ENCODE peak calls at places on chromosome 9, in five cellular contexts. U, H, F, I and R are unnamed samples. For H3K36me3, the result is how much of the 10 kb centered on the place peaks cover.

GRCh38 chr9:110148384-110148783 is 59.6 kb downstream of the C9orf152 start:
- DNase-seq in U (no peak), H (peak), F (no peak), I (peak), R (peak)

GRCh38 chr9:88746029-88746743 is 211.2 kb downstream of the NXNL2 start:
- DNase-seq in U (peak), H (peak), F (no peak), I (no peak), R (no peak)

GRCh38 chr9:13186091-13186490 is 93.4 kb downstream of the MPDZ start:
- DNase-seq in U (no peak), H (no peak), F (no peak), I (no peak), R (no peak)

GRCh38 chr9:137031904-137032639 is at the start of gene FUT7:
- DNase-seq in U (no peak), H (no peak), F (no peak), I (peak), R (no peak)

GRCh38 chr9:137731947-137732813 is 113.4 kb downstream of the EHMT1 start:
- DNase-seq in U (no peak), H (no peak), F (no peak), I (no peak), R (no peak)

GRCh38 chr9:98974994-98975712 is 31.4 kb downstream of the COL15A1 start:
- DNase-seq in U (peak), H (peak), F (peak), I (peak), R (peak)

GRCh38 chr9:117258201-117258866 is 156.5 kb downstream of the ASTN2 start:
- DNase-seq in U (no peak), H (no peak), F (no peak), I (no peak), R (no peak)

GRCh38 chr9:68427216-68427994 is 71.0 kb downstream of the PGM5 start:
- DNase-seq in U (no peak), H (no peak), F (no peak), I (no peak), R (no peak)

GRCh38 chr9:109010676-109011655 is 2.3 kb downstream of the CTNNAL1 start:
- DNase-seq in U (no peak), H (peak), F (peak), I (peak), R (peak)

GRCh38 chr9:90999425-91000397 is 198.1 kb downstream of the SYK start:
- DNase-seq in U (no peak), H (no peak), F (no peak), I (no peak), R (peak)

GRCh38 chr9:108994695-108995094 is 18.6 kb downstream of the CTNNAL1 start:
- DNase-seq in U (no peak), H (no peak), F (no peak), I (peak), R (no peak)

GRCh38 chr9:38087934-38088925 is 19.2 kb upstream of the SHB start:
- DNase-seq in U (peak), H (peak), F (peak), I (peak), R (peak)

GRCh38 chr9:13378171-13378570 is 98.7 kb upstream of the MPDZ start:
- DNase-seq in U (no peak), H (peak), F (no peak), I (no peak), R (no peak)

GRCh38 chr9:71884005-71884404 is 27.0 kb downstream of the ABHD17B start:
- DNase-seq in U (no peak), H (no peak), F (no peak), I (no peak), R (no peak)

GRCh38 chr9:85569988-85570387 is 171.8 kb downstream of the AGTPBP1 start:
- DNase-seq in U (no peak), H (peak), F (peak), I (no peak), R (peak)

GRCh38 chr9:81633952-81634421 is 55.4 kb downstream of the TLE1 start:
- DNase-seq in U (no peak), H (no peak), F (no peak), I (no peak), R (no peak)

GRCh38 chr9:114285166-114285867 is 37.6 kb upstream of the ORM1 start:
- DNase-seq in U (peak), H (peak), F (no peak), I (no peak), R (no peak)

GRCh38 chr9:93097496-93098205 is 1.6 kb downstream of the CARD19 start:
- DNase-seq in U (no peak), H (peak), F (no peak), I (no peak), R (no peak)

GRCh38 chr9:132485454-132485853 is 75.4 kb downstream of the CFAP77 start:
- DNase-seq in U (no peak), H (no peak), F (no peak), I (no peak), R (no peak)

GRCh38 chr9:134028575-134029247 is 3.4 kb downstream of the BRD3OS start:
- DNase-seq in U (no peak), H (no peak), F (no peak), I (no peak), R (no peak)

GRCh38 chr9:110317921-110318320 is 19.7 kb downstream of the TXNDC8 start:
- DNase-seq in U (no peak), H (no peak), F (no peak), I (no peak), R (no peak)

GRCh38 chr9:137715321-137715720 is 96.5 kb downstream of the EHMT1 start:
- DNase-seq in U (no peak), H (no peak), F (no peak), I (no peak), R (no peak)

GRCh38 chr9:3240651-3241268 is 285.0 kb downstream of the RFX3 start:
- DNase-seq in U (peak), H (peak), F (peak), I (peak), R (peak)

GRCh38 chr9:108234811-108235210 is 621.0 kb downstream of the ACTL7B start:
- DNase-seq in U (no peak), H (peak), F (no peak), I (no peak), R (no peak)

GRCh38 chr9:89778100-89779085 is 173.6 kb downstream of the GADD45G start:
- DNase-seq in U (no peak), H (no peak), F (no peak), I (no peak), R (no peak)

GRCh38 chr9:101119206-101119819 is 90.8 kb downstream of the PLPPR1 start:
- DNase-seq in U (no peak), H (no peak), F (peak), I (peak), R (peak)

GRCh38 chr9:6330958-6331634 is 2.9 kb downstream of the TPD52L3 start:
- DNase-seq in U (no peak), H (peak), F (no peak), I (no peak), R (no peak)

GRCh38 chr9:119707228-119707627 is 338.0 kb upstream of the BRINP1 start:
- DNase-seq in U (no peak), H (no peak), F (no peak), I (no peak), R (no peak)

GRCh38 chr9:109441296-109441695 is 56.8 kb downstream of the PTPN3 start:
- DNase-seq in U (no peak), H (peak), F (no peak), I (no peak), R (no peak)

GRCh38 chr9:125536184-125537152 is 170.5 kb downstream of the MAPKAP1 start:
- DNase-seq in U (no peak), H (peak), F (no peak), I (no peak), R (peak)

GRCh38 chr9:94782367-94783120 is 56.0 kb downstream of the AOPEP start:
- DNase-seq in U (no peak), H (no peak), F (no peak), I (no peak), R (no peak)

GRCh38 chr9:30943446-30944232 is 1440.8 kb upstream of the ACO1 start:
- DNase-seq in U (no peak), H (no peak), F (no peak), I (no peak), R (no peak)

GRCh38 chr9:38639577-38639940 is 19.2 kb upstream of the ANKRD18A start:
- DNase-seq in U (no peak), H (no peak), F (no peak), I (no peak), R (no peak)

GRCh38 chr9:87722393-87722792 is 3.5 kb upstream of the CTSL start:
- DNase-seq in U (no peak), H (no peak), F (no peak), I (no peak), R (no peak)
- H3K4me3 ChIP-seq in U (no peak), H (no peak), F (no peak), I (no peak), R (no peak)

GRCh38 chr9:97658707-97659106 is 25.1 kb downstream of the NCBP1 start:
- DNase-seq in U (no peak), H (no peak), F (no peak), I (no peak), R (no peak)

GRCh38 chr9:97665742-97666141 is 31.4 kb downstream of the XPA start:
- DNase-seq in U (no peak), H (no peak), F (no peak), I (no peak), R (no peak)

GRCh38 chr9:97660345-97660744 is 26.7 kb downstream of the NCBP1 start:
- DNase-seq in U (no peak), H (no peak), F (no peak), I (no peak), R (no peak)

DNA sequence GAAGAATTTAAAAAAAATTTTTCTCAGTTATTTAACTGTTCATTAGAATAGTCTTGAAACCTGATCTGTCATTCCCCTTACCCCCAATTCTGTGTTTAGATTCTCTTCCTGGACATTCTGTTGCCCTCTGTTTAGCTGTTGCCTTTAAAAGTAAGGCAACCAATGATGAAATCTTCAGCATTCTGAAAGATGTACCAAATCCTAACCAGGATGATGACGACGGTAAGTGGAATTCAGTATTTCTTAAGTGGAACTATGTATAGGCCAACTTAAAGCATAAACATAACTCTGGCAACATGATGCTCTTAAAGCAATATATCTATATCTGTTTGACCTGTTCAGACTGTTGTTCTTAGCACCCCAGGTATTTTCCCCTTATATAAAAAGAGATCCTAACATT is 27.2 kb downstream of the NCBP1 start:
- DNase-seq in U (no peak), H (peak), F (no peak), I (no peak), R (no peak)
- H3K36me3 ChIP-seq in U (under half), H (half or more), F (half or more), I (half or more), R (half or more)

GRCh38 chr9:113154471-113154870 is 3.7 kb downstream of the SLC31A2 start:
- DNase-seq in U (no peak), H (peak), F (no peak), I (no peak), R (peak)

GRCh38 chr9:113154936-113155335 is 4.1 kb downstream of the SLC31A2 start:
- DNase-seq in U (no peak), H (peak), F (no peak), I (no peak), R (no peak)

GRCh38 chr9:113158446-113158845 is 7.6 kb downstream of the SLC31A2 start:
- DNase-seq in U (no peak), H (no peak), F (no peak), I (no peak), R (no peak)

GRCh38 chr9:113156880-113157279 is 6.1 kb downstream of the SLC31A2 start:
- DNase-seq in U (no peak), H (no peak), F (no peak), I (peak), R (no peak)

DNA sequence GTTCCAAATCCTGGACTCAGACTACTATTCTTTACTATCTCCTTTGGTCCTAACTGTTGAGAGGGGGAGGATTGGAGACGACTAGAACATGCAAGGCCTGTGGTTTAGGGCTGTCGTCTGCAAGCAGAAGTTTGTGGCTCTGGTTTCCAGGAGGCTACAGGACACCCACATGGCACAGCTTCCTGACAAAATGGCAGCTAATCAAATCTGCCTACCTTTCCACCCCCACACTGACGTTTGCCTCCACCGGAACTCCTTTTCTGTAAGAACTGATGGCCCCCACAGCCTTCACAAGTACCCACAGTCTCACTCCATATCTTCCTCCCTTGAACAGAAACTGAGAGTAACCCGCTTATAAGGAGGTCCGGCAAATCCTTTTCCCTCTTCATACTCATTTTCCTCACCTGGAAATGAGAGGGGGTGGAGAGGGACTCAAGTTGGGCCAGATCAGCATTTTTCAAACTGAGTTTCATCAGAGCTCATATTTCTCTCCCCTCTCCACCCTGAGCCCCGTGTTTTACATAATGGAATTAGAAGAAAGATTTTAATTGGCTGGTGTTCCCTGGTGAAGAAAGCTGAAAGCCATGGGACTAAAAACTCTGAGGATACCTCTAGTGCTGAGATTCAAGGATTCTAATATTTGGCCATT is 5.2 kb downstream of the SLC31A2 start:
- DNase-seq in U (no peak), H (no peak), F (no peak), I (no peak), R (no peak)
- H3K27ac ChIP-seq in U (no peak), H (no peak), F (no peak), I (no peak), R (peak)

GRCh38 chr9:36193049-36193448 is 2.3 kb downstream of the CLTA start:
- DNase-seq in U (no peak), H (peak), F (no peak), I (no peak), R (no peak)
- H3K4me3 ChIP-seq in U (no peak), H (peak), F (no peak), I (peak), R (peak)

GRCh38 chr9:2117527-2117926 is 102.4 kb downstream of the SMARCA2 start:
- DNase-seq in U (no peak), H (no peak), F (no peak), I (no peak), R (no peak)
- H3K36me3 ChIP-seq in U (under half), H (half or more), F (under half), I (half or more), R (under half)

GRCh38 chr9:123033864-123034598 is 564 bp downstream of the GPR21 start:
- DNase-seq in U (no peak), H (no peak), F (no peak), I (no peak), R (no peak)

GRCh38 chr9:123034881-123035465 is 1.5 kb downstream of the GPR21 start:
- DNase-seq in U (no peak), H (no peak), F (no peak), I (no peak), R (no peak)

GRCh38 chr9:123031963-123032362 is 1.5 kb upstream of the GPR21 start:
- DNase-seq in U (no peak), H (no peak), F (no peak), I (no peak), R (no peak)

GRCh38 chr9:123036886-123037540 is 3.5 kb downstream of the GPR21 start:
- DNase-seq in U (no peak), H (peak), F (no peak), I (no peak), R (no peak)

GRCh38 chr9:123033352-123033751 is at the start of gene GPR21:
- DNase-seq in U (no peak), H (no peak), F (no peak), I (no peak), R (no peak)
- H3K27ac ChIP-seq in U (peak), H (no peak), F (no peak), I (no peak), R (no peak)

DNA sequence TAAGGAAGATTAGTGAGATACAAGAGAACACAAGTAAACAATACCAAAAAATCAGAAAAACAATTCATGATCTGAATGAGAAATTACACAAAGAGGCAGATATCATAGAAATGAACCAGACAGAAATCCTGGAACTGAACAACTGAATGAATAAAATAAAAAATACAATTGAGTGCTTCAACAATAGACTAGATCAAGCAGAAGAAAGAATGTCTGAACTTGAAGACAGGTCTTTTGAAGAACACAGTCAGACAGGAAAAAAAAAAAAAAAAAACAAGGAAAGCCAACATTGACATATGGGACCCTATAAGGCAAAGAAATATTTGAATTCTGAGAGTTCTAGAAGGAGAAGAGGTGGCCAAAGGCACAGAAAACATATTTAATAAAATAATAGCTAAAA is 115.2 kb downstream of the ZDHHC21 start:
- DNase-seq in U (no peak), H (no peak), F (no peak), I (no peak), R (no peak)
- H3K4me3 ChIP-seq in U (no peak), H (no peak), F (no peak), I (no peak), R (no peak)

DNA sequence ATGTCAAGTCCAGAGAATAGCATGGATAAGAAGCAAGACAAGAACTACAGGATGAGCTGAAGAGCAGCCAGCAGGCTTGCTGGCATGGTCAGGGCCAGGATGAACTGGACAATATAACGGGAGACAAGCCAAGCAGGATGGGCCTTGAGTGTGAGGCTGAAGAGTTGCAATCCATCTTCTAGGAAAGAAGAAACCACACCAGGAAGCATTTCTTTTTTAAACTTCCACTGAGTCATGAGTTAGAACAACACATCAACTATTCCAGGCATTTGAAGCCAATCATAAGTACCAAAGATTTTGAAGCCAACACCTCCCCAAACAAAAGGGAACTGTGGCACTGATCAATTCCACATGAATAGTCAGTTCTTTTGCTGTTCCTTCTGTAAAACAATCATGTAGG is 27.3 kb downstream of the SLC31A2 start:
- DNase-seq in U (no peak), H (peak), F (no peak), I (no peak), R (no peak)
- H3K36me3 ChIP-seq in U (under half), H (half or more), F (under half), I (half or more), R (under half)